ENCODE peak calls at places on chromosomes 5 and 9, in ten cellular contexts. S is ovary, E is Peyer's patch, F is right atrium auricular region, U is neuronal stem cell, K is heart right ventricle, C is lung, I is GM23248, X is left lung, B is IMR-90. N is an unnamed sample.
A peak's percentile ranks its signal among the peaks of the same experiment; 100 is the strongest.

GRCh38 chr5:109136906-109137305 is 272.9 kb downstream of the PJA2 start:
- DNase-seq in X (no peak), K (no peak), U (no peak), E (no peak), C (no peak), B (peak; percentile 61), F (no peak), I (no peak), S (no peak), N (no peak)

GRCh38 chr9:6549106-6549505 is 96.4 kb downstream of the GLDC start:
- DNase-seq in B (no peak), E (no peak), U (peak; percentile 23), K (no peak), I (peak; percentile 18), C (no peak), X (no peak), S (no peak), F (no peak), N (no peak)

GRCh38 chr5:126043684-126044083 is 379.5 kb upstream of the GRAMD2B start:
- DNase-seq in S (no peak), E (no peak), U (no peak), K (no peak), B (no peak), X (no peak), F (no peak), I (no peak), C (no peak), N (no peak)

GRCh38 chr5:87339986-87340385 is 72.3 kb downstream of the RASA1 start:
- DNase-seq in K (no peak), B (no peak), C (no peak), U (no peak), I (no peak), X (no peak), S (no peak), F (no peak), E (no peak), N (no peak)

GRCh38 chr5:68454766-68455165 is 239.2 kb downstream of the PIK3R1 start:
- DNase-seq in K (no peak), I (peak; percentile 34), U (no peak), F (no peak), B (no peak), C (no peak), E (no peak), X (no peak), S (no peak), N (no peak)

GRCh38 chr5:59598547-59598874 is 295.0 kb downstream of the PDE4D start:
- DNase-seq in E (no peak), K (no peak), S (no peak), B (no peak), F (no peak), I (peak; percentile 18), C (no peak), X (no peak), U (no peak), N (no peak)

GRCh38 chr5:91030521-91031395 is 352.4 kb downstream of the ARRDC3 start:
- DNase-seq in I (no peak), E (no peak), S (no peak), C (no peak), K (no peak), U (no peak), F (no peak), B (peak; percentile 8), X (no peak), N (no peak)

GRCh38 chr9:79489241-79490000 is 82.3 kb upstream of the TLE4 start:
- DNase-seq in C (no peak), U (no peak), E (no peak), S (peak; percentile 31), K (no peak), F (no peak), B (peak; percentile 62), I (peak; percentile 47), X (no peak), N (no peak)

GRCh38 chr5:2334686-2335085 is 416.8 kb downstream of the IRX2 start:
- DNase-seq in E (no peak), S (no peak), B (no peak), U (no peak), I (no peak), F (peak; percentile 34), C (no peak), K (no peak), X (no peak), N (no peak)

GRCh38 chr5:66742083-66742895 is 146.1 kb downstream of the MAST4 start:
- DNase-seq in C (peak; percentile 65), X (no peak), U (no peak), B (no peak), E (no peak), S (peak; percentile 43), K (peak; percentile 28), F (no peak), I (no peak), N (no peak)

GRCh38 chr9:71681708-71682268 is 86.5 kb downstream of the CEMIP2 start:
- DNase-seq in U (no peak), B (peak; percentile 76), I (peak; percentile 78), C (no peak), K (no peak), E (no peak), F (no peak), S (no peak), X (no peak), N (no peak)

GRCh38 chr9:35552376-35552775 is 52.7 kb upstream of the TESK1 start:
- DNase-seq in E (no peak), B (peak; percentile 33), F (no peak), I (peak; percentile 44), U (no peak), X (no peak), S (no peak), C (no peak), K (no peak), N (no peak)

GRCh38 chr5:56647109-56647863 is 168.1 kb upstream of the MAP3K1 start:
- DNase-seq in F (no peak), I (no peak), U (no peak), K (no peak), S (no peak), C (no peak), E (no peak), X (no peak), B (no peak), N (no peak)

GRCh38 chr5:62909331-62909730 is 330.7 kb downstream of the LRRC70 start:
- DNase-seq in F (no peak), X (no peak), C (no peak), E (no peak), I (no peak), S (no peak), B (no peak), U (no peak), K (no peak), N (no peak)

GRCh38 chr5:141734501-141735231 is 52.6 kb upstream of the ARAP3 start:
- DNase-seq in F (no peak), E (no peak), X (no peak), U (peak; percentile 72), I (peak; percentile 78), C (no peak), B (peak; percentile 61), K (peak; percentile 40), S (peak; percentile 19), N (peak; percentile 24)

GRCh38 chr9:121278535-121279169 is 10.7 kb downstream of the GSN start:
- DNase-seq in S (peak; percentile 72), K (peak; percentile 83), U (no peak), X (peak; percentile 71), I (peak; percentile 99), F (peak; percentile 90), C (peak; percentile 69), B (peak; percentile 99), E (no peak), N (peak; percentile 78)

GRCh38 chr5:159385529-159385928 is 55.2 kb upstream of the IL12B start:
- DNase-seq in X (no peak), C (no peak), I (no peak), S (no peak), K (no peak), U (no peak), E (no peak), B (no peak), F (no peak), N (no peak)
- H3K9me3 ChIP-seq in X (no peaks in the 10 kb centered on the region), C (peaks cover 7% of the 10 kb centered on the region), I (no peaks in the 10 kb centered on the region), S (no peaks in the 10 kb centered on the region), K (peaks cover 65% of the 10 kb centered on the region), U (no peaks in the 10 kb centered on the region), E (peaks cover 6% of the 10 kb centered on the region), B (peaks cover 8% of the 10 kb centered on the region), F (no peaks in the 10 kb centered on the region), N (peaks cover 7% of the 10 kb centered on the region)

GRCh38 chr9:129498451-129499376 is 122.2 kb downstream of the C9orf50 start:
- DNase-seq in C (no peak), S (no peak), I (no peak), F (no peak), U (no peak), K (no peak), E (no peak), B (no peak), X (no peak), N (no peak)
- H3K4me3 ChIP-seq in C (no peak overlapping the region), S (no peak overlapping the region), I (peak overlapping the region; percentile 85), F (peak overlapping the region; percentile 59), U (no peak overlapping the region), K (peak overlapping the region; percentile 49), E (no peak overlapping the region), B (peak overlapping the region; percentile 72), X (no peak overlapping the region), N (peak overlapping the region; percentile 63)

DNA sequence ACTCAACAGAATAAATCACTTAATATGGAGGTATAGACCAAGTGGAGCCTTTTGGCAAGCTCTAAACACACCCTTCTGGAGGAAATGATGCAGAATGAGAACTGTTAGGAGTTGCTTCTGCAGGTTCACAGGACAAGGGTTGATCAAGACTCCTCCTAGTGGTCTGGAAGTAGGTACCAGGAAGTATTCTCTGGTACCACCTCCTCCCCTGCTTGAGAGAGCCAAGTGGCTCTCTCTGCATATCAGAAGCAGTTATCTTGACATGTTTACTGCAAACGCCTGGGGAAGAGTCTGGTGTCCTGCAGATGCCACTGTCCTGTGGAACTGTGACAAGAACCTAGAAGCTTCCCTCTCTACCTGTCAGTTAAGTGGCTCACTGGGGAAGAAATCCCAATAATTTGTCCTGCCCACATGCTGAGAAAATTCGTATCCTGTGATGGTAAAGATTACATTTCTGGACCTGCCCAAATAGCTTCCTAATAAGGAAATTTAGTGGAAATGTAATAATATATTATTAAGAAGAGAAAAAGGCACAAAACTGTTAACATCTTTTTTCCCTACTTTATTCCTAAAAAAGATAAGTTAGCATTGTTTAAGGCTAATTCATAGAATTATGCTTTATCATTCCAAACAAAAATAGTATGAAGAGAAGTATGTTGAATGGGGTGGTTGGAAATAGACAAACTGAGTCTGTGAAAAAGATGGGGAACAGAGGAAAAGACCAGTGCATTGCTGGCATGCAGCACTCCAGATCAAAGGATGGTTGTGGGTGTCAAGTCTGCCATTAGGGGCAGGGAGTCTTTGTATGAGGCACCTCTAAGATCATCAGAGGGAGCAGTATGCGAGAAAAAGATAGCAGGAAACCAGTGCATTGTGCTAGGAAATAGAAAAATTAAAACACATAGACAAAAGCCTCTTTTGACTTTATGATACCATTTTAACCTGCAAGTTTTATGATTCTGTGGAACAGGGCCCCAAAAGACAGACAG is 118.8 kb downstream of the CDC42SE2 start:
- DNase-seq in I (peak; percentile 51), S (no peak), B (peak; percentile 58), K (no peak), X (no peak), F (no peak), C (no peak), U (peak; percentile 8), E (no peak), N (no peak)
- H3K4me1 ChIP-seq in I (peaks cover 5% of the 10 kb centered on the region), S (peaks cover 6% of the 10 kb centered on the region), B (peaks cover 15% of the 10 kb centered on the region), K (peaks cover 10% of the 10 kb centered on the region), X (peaks cover 68% of the 10 kb centered on the region), F (no peaks in the 10 kb centered on the region), C (peaks cover 12% of the 10 kb centered on the region), U (peaks cover 1% of the 10 kb centered on the region), E (no peaks in the 10 kb centered on the region), N (no peaks in the 10 kb centered on the region)

DNA sequence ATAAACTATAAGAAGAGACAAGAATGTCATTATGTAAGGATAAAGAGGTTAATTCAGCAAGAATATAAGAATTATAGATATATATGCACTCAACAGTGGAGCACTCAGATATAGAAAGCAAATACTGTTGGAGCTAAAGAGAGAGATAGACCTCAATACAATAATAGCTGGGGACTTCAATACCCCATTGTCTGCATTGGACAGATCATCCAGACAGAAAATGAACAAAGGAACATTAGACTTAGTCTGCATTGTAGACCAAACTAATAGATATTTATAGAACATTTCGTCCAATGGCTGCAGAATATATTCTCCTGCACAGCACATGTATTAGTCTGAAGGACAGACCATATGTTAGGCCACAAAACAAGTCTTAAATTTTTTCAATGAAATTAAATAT is 777.1 kb downstream of the CDH18 start:
- DNase-seq in S (no peak), U (no peak), F (no peak), K (no peak), E (no peak), B (no peak), X (no peak), I (no peak), C (no peak), N (no peak)
- H3K9me3 ChIP-seq in S (no peaks in the 10 kb centered on the region), U (no peaks in the 10 kb centered on the region), F (no peaks in the 10 kb centered on the region), K (peaks cover 13% of the 10 kb centered on the region), E (no peaks in the 10 kb centered on the region), B (peaks cover 21% of the 10 kb centered on the region), X (no peaks in the 10 kb centered on the region), I (no peaks in the 10 kb centered on the region), C (no peaks in the 10 kb centered on the region), N (no peaks in the 10 kb centered on the region)

N was measured in uterus.